ENCODE peak calls at places on chromosome 18, in four cellular contexts. One of them, this sample, is unnamed.

GRCh38 chr18:25503567-25504081 is 151.7 kb upstream of the ZNF521 start:
- DNase-seq in cardiac muscle cell: peak; percentile 87
- DNase-seq in psoas muscle: peak; percentile 68
- DNase-seq in effector memory CD4-positive, alpha-beta T cell: no peak
- DNase-seq in this sample: peak; percentile 74

GRCh38 chr18:59470627-59471121 is 111.6 kb upstream of the LMAN1 start:
- DNase-seq in cardiac muscle cell: no peak
- DNase-seq in psoas muscle: no peak
- DNase-seq in effector memory CD4-positive, alpha-beta T cell: no peak
- DNase-seq in this sample: no peak

GRCh38 chr18:60007641-60008040 is 107.8 kb downstream of the PMAIP1 start:
- DNase-seq in cardiac muscle cell: no peak
- DNase-seq in psoas muscle: no peak
- DNase-seq in effector memory CD4-positive, alpha-beta T cell: no peak
- DNase-seq in this sample: no peak

GRCh38 chr18:49654347-49654746 is 92.5 kb downstream of the LIPG start:
- DNase-seq in cardiac muscle cell: no peak
- DNase-seq in psoas muscle: no peak
- DNase-seq in effector memory CD4-positive, alpha-beta T cell: no peak
- DNase-seq in this sample: no peak

GRCh38 chr18:5237083-5237722 is 40.1 kb upstream of the AKAIN1 start:
- DNase-seq in cardiac muscle cell: peak; percentile 14
- DNase-seq in psoas muscle: peak; percentile 48
- DNase-seq in effector memory CD4-positive, alpha-beta T cell: no peak
- DNase-seq in this sample: no peak

GRCh38 chr18:41395695-41396094 is 559.3 kb upstream of the PIK3C3 start:
- DNase-seq in cardiac muscle cell: peak; percentile 22
- DNase-seq in psoas muscle: no peak
- DNase-seq in effector memory CD4-positive, alpha-beta T cell: no peak
- DNase-seq in this sample: no peak

GRCh38 chr18:2223859-2224258 is 347.4 kb downstream of the METTL4 start:
- DNase-seq in cardiac muscle cell: peak; percentile 75
- DNase-seq in psoas muscle: no peak
- DNase-seq in effector memory CD4-positive, alpha-beta T cell: no peak
- DNase-seq in this sample: no peak

GRCh38 chr18:8142131-8142711 is 467.0 kb upstream of the RAB12 start:
- DNase-seq in cardiac muscle cell: peak; percentile 69
- DNase-seq in psoas muscle: no peak
- DNase-seq in effector memory CD4-positive, alpha-beta T cell: no peak
- DNase-seq in this sample: no peak

GRCh38 chr18:50656396-50656795 is 96.5 kb downstream of the MAPK4 start:
- DNase-seq in cardiac muscle cell: no peak
- DNase-seq in psoas muscle: no peak
- DNase-seq in effector memory CD4-positive, alpha-beta T cell: no peak
- DNase-seq in this sample: no peak

GRCh38 chr18:45845410-45845809 is 19.9 kb downstream of the SIGLEC15 start:
- DNase-seq in cardiac muscle cell: no peak
- DNase-seq in psoas muscle: no peak
- DNase-seq in effector memory CD4-positive, alpha-beta T cell: no peak
- DNase-seq in this sample: no peak

GRCh38 chr18:11785444-11786055 is 65.7 kb upstream of the CHMP1B start:
- DNase-seq in cardiac muscle cell: no peak
- DNase-seq in psoas muscle: no peak
- DNase-seq in effector memory CD4-positive, alpha-beta T cell: no peak
- DNase-seq in this sample: no peak

GRCh38 chr18:48962252-48962856 is 11.6 kb upstream of the SMAD7 start:
- DNase-seq in cardiac muscle cell: no peak
- DNase-seq in psoas muscle: no peak
- DNase-seq in effector memory CD4-positive, alpha-beta T cell: no peak
- DNase-seq in this sample: no peak

GRCh38 chr18:76348267-76349066 is 146.6 kb downstream of the ZNF516 start:
- DNase-seq in cardiac muscle cell: no peak
- DNase-seq in psoas muscle: no peak
- DNase-seq in effector memory CD4-positive, alpha-beta T cell: no peak
- DNase-seq in this sample: no peak

GRCh38 chr18:69757733-69758132 is 189.9 kb downstream of the CD226 start:
- DNase-seq in cardiac muscle cell: peak; percentile 6
- DNase-seq in psoas muscle: no peak
- DNase-seq in effector memory CD4-positive, alpha-beta T cell: no peak
- DNase-seq in this sample: no peak

GRCh38 chr18:62187543-62188378 is 706 bp downstream of the RELCH start:
- DNase-seq in cardiac muscle cell: peak; percentile 27
- DNase-seq in psoas muscle: peak; percentile 53
- DNase-seq in effector memory CD4-positive, alpha-beta T cell: no peak
- DNase-seq in this sample: peak; percentile 17

GRCh38 chr18:55830490-55830889 is 242.5 kb upstream of the TCF4 start:
- DNase-seq in cardiac muscle cell: peak; percentile 32
- DNase-seq in psoas muscle: no peak
- DNase-seq in effector memory CD4-positive, alpha-beta T cell: no peak
- DNase-seq in this sample: no peak

GRCh38 chr18:37529863-37530262 is 35.7 kb downstream of the CELF4 start:
- DNase-seq in cardiac muscle cell: peak; percentile 49
- DNase-seq in psoas muscle: no peak
- DNase-seq in effector memory CD4-positive, alpha-beta T cell: no peak
- DNase-seq in this sample: no peak

GRCh38 chr18:26192233-26192632 is 34.0 kb upstream of the TAF4B start:
- DNase-seq in cardiac muscle cell: no peak
- DNase-seq in psoas muscle: no peak
- DNase-seq in effector memory CD4-positive, alpha-beta T cell: no peak
- DNase-seq in this sample: no peak

GRCh38 chr18:59460060-59460395 is 101.0 kb upstream of the LMAN1 start:
- DNase-seq in cardiac muscle cell: peak; percentile 50
- DNase-seq in psoas muscle: no peak
- DNase-seq in effector memory CD4-positive, alpha-beta T cell: no peak
- DNase-seq in this sample: no peak

GRCh38 chr18:73756256-73757091 is 391.2 kb downstream of the FBXO15 start:
- DNase-seq in cardiac muscle cell: no peak
- DNase-seq in psoas muscle: no peak
- DNase-seq in effector memory CD4-positive, alpha-beta T cell: no peak
- DNase-seq in this sample: no peak

GRCh38 chr18:48534364-48534763 is 4.5 kb upstream of the CTIF start:
- DNase-seq in cardiac muscle cell: peak; percentile 59
- DNase-seq in psoas muscle: no peak
- DNase-seq in effector memory CD4-positive, alpha-beta T cell: no peak
- DNase-seq in this sample: no peak

GRCh38 chr18:5943514-5943913 is 48.2 kb upstream of the TMEM200C start:
- DNase-seq in cardiac muscle cell: peak; percentile 27
- DNase-seq in psoas muscle: no peak
- DNase-seq in effector memory CD4-positive, alpha-beta T cell: no peak
- DNase-seq in this sample: no peak

GRCh38 chr18:3451166-3451988 is 1.4 kb downstream of the TGIF1 start:
- DNase-seq in cardiac muscle cell: peak; percentile 94
- DNase-seq in psoas muscle: peak; percentile 96
- DNase-seq in effector memory CD4-positive, alpha-beta T cell: peak; percentile 76
- DNase-seq in this sample: peak; percentile 95

GRCh38 chr18:74373428-74373827 is 57.8 kb downstream of the C18orf63 start:
- DNase-seq in cardiac muscle cell: no peak
- DNase-seq in psoas muscle: no peak
- DNase-seq in effector memory CD4-positive, alpha-beta T cell: peak; percentile 60
- DNase-seq in this sample: no peak

GRCh38 chr18:34729264-34729663 is 19.2 kb downstream of the DTNA start:
- DNase-seq in cardiac muscle cell: peak; percentile 55
- DNase-seq in psoas muscle: no peak
- DNase-seq in effector memory CD4-positive, alpha-beta T cell: no peak
- DNase-seq in this sample: no peak

GRCh38 chr18:47997338-47997780 is 66.9 kb upstream of the SMAD2 start:
- DNase-seq in cardiac muscle cell: peak; percentile 15
- DNase-seq in psoas muscle: no peak
- DNase-seq in effector memory CD4-positive, alpha-beta T cell: no peak
- DNase-seq in this sample: no peak

GRCh38 chr18:35811896-35812295 is 160.6 kb upstream of the RMP24 start:
- DNase-seq in cardiac muscle cell: no peak
- DNase-seq in psoas muscle: no peak
- DNase-seq in effector memory CD4-positive, alpha-beta T cell: no peak
- DNase-seq in this sample: no peak

GRCh38 chr18:9421096-9421495 is 54.2 kb upstream of the RALBP1 start:
- DNase-seq in cardiac muscle cell: no peak
- DNase-seq in psoas muscle: no peak
- DNase-seq in effector memory CD4-positive, alpha-beta T cell: no peak
- DNase-seq in this sample: no peak

GRCh38 chr18:9419956-9420631 is 55.2 kb upstream of the RALBP1 start:
- DNase-seq in cardiac muscle cell: peak; percentile 9
- DNase-seq in psoas muscle: no peak
- DNase-seq in effector memory CD4-positive, alpha-beta T cell: no peak
- DNase-seq in this sample: no peak

GRCh38 chr18:9418047-9418690 is 57.1 kb upstream of the RALBP1 start:
- DNase-seq in cardiac muscle cell: no peak
- DNase-seq in psoas muscle: no peak
- DNase-seq in effector memory CD4-positive, alpha-beta T cell: no peak
- DNase-seq in this sample: no peak

GRCh38 chr18:9422816-9423519 is 52.3 kb upstream of the RALBP1 start:
- DNase-seq in cardiac muscle cell: no peak
- DNase-seq in psoas muscle: no peak
- DNase-seq in effector memory CD4-positive, alpha-beta T cell: no peak
- DNase-seq in this sample: no peak

GRCh38 chr18:9421788-9422329 is 53.5 kb upstream of the RALBP1 start:
- DNase-seq in cardiac muscle cell: no peak
- DNase-seq in psoas muscle: no peak
- DNase-seq in effector memory CD4-positive, alpha-beta T cell: no peak
- DNase-seq in this sample: no peak
- H3K27ac ChIP-seq in cardiac muscle cell: no peak overlapping the region
- H3K27ac ChIP-seq in psoas muscle: no peak overlapping the region
- H3K27ac ChIP-seq in effector memory CD4-positive, alpha-beta T cell: no peak overlapping the region
- H3K27ac ChIP-seq in this sample: no peak overlapping the region

GRCh38 chr18:54254265-54254758 is 15.0 kb upstream of the POLI start:
- DNase-seq in cardiac muscle cell: peak; percentile 58
- DNase-seq in psoas muscle: no peak
- DNase-seq in effector memory CD4-positive, alpha-beta T cell: no peak
- DNase-seq in this sample: no peak
- H3K27ac ChIP-seq in cardiac muscle cell: no peak overlapping the region
- H3K27ac ChIP-seq in psoas muscle: no peak overlapping the region
- H3K27ac ChIP-seq in effector memory CD4-positive, alpha-beta T cell: no peak overlapping the region
- H3K27ac ChIP-seq in this sample: no peak overlapping the region

GRCh38 chr18:13233746-13234527 is 15.4 kb downstream of the LDLRAD4 start:
- DNase-seq in cardiac muscle cell: no peak
- DNase-seq in psoas muscle: no peak
- DNase-seq in effector memory CD4-positive, alpha-beta T cell: no peak
- DNase-seq in this sample: no peak
- H3K27ac ChIP-seq in cardiac muscle cell: no peak overlapping the region
- H3K27ac ChIP-seq in psoas muscle: no peak overlapping the region
- H3K27ac ChIP-seq in effector memory CD4-positive, alpha-beta T cell: no peak overlapping the region
- H3K27ac ChIP-seq in this sample: no peak overlapping the region

GRCh38 chr18:22817844-22818243 is 115.3 kb upstream of the RBBP8 start:
- DNase-seq in cardiac muscle cell: peak; percentile 10
- DNase-seq in psoas muscle: no peak
- DNase-seq in effector memory CD4-positive, alpha-beta T cell: no peak
- DNase-seq in this sample: no peak

GRCh38 chr18:22816266-22817176 is 116.6 kb upstream of the RBBP8 start:
- DNase-seq in cardiac muscle cell: no peak
- DNase-seq in psoas muscle: no peak
- DNase-seq in effector memory CD4-positive, alpha-beta T cell: no peak
- DNase-seq in this sample: no peak

GRCh38 chr18:22814329-22814703 is 118.8 kb upstream of the RBBP8 start:
- DNase-seq in cardiac muscle cell: no peak
- DNase-seq in psoas muscle: no peak
- DNase-seq in effector memory CD4-positive, alpha-beta T cell: no peak
- DNase-seq in this sample: no peak

GRCh38 chr18:22813648-22814328 is 119.3 kb upstream of the RBBP8 start:
- DNase-seq in cardiac muscle cell: peak; percentile 70
- DNase-seq in psoas muscle: no peak
- DNase-seq in effector memory CD4-positive, alpha-beta T cell: no peak
- DNase-seq in this sample: no peak
- H3K27ac ChIP-seq in cardiac muscle cell: no peak overlapping the region
- H3K27ac ChIP-seq in psoas muscle: no peak overlapping the region
- H3K27ac ChIP-seq in effector memory CD4-positive, alpha-beta T cell: no peak overlapping the region
- H3K27ac ChIP-seq in this sample: no peak overlapping the region

GRCh38 chr18:10350661-10351060 is 103.8 kb upstream of the APCDD1 start:
- DNase-seq in cardiac muscle cell: no peak
- DNase-seq in psoas muscle: no peak
- DNase-seq in effector memory CD4-positive, alpha-beta T cell: no peak
- DNase-seq in this sample: no peak
- H3K27ac ChIP-seq in cardiac muscle cell: no peak overlapping the region
- H3K27ac ChIP-seq in psoas muscle: no peak overlapping the region
- H3K27ac ChIP-seq in effector memory CD4-positive, alpha-beta T cell: no peak overlapping the region
- H3K27ac ChIP-seq in this sample: no peak overlapping the region

DNA sequence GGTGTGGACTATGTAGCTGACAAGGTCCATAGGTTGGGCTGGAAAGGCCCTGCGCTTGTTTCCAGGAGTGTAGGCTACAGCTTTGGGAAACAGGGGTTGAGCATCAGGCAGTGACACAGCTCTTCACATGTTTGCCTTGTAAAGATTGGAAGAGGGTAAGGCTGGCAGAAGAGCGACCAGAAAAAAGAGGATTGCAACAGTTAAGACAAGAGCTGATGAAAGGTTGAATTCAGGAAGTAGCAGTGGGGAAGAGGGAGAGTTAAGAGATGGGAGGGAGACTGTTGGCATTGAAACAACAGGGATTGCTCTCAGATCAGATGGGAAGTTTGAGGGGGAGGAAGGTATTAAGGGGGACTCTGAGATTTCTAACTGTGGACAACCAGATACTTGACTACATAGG is 97.0 kb downstream of the CTAGE1 start:
- DNase-seq in cardiac muscle cell: peak; percentile 50
- DNase-seq in psoas muscle: no peak
- DNase-seq in effector memory CD4-positive, alpha-beta T cell: no peak
- DNase-seq in this sample: no peak
- H3K27ac ChIP-seq in cardiac muscle cell: no peak overlapping the region
- H3K27ac ChIP-seq in psoas muscle: no peak overlapping the region
- H3K27ac ChIP-seq in effector memory CD4-positive, alpha-beta T cell: no peak overlapping the region
- H3K27ac ChIP-seq in this sample: peak overlapping the region; percentile 83

DNA sequence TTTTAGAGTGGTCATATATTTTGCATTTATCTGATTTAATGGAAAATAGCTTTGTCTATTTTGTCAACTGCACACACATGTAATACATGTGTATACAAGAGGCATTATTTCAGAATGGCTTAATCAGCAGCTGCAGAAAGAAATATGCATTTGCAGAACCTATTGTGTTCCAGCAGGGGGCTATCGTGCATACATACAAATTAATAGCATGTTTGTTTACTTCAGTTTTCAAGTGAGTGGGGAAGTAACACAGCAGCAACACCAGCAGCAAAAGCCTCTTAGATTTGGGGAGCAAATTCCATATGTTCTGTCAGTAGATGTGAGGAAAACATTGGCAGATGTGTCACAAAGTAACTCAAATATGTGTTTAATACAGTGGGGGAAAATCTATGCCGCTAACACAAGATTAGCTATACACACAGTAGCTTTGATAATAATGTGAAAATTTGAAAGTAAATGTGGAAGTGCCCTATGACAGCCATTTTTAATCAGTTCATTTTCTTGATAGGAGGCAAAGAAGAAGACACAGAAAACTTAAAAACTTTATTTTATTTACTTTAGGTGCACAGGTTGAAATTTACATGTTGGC is 218.1 kb downstream of the WDR7 start:
- DNase-seq in cardiac muscle cell: peak; percentile 75
- DNase-seq in psoas muscle: no peak
- DNase-seq in effector memory CD4-positive, alpha-beta T cell: no peak
- DNase-seq in this sample: no peak
- H3K27ac ChIP-seq in cardiac muscle cell: no peak overlapping the region
- H3K27ac ChIP-seq in psoas muscle: no peak overlapping the region
- H3K27ac ChIP-seq in effector memory CD4-positive, alpha-beta T cell: no peak overlapping the region
- H3K27ac ChIP-seq in this sample: no peak overlapping the region

DNA sequence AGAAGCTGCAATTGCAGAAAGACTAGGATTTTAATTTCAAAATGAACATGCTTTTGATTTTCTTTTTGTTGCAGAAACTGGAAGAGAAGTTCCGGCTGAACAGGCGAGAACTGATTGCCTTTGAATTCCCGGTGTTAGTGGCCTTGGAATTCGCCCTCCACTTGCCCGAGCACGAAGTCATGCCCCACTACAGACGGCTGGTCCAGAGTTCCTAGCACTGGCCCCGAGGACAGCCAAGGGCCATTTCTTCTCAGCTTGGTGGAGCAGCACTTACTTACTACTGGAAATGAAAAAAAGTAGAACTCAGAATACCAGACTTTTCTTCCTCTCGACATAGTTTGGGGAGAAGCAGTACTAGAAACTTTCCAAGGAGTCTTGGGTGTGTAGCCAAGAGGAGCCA is 121.9 kb downstream of the CABLES1 start:
- DNase-seq in cardiac muscle cell: no peak
- DNase-seq in psoas muscle: no peak
- DNase-seq in effector memory CD4-positive, alpha-beta T cell: no peak
- DNase-seq in this sample: no peak
- H3K27ac ChIP-seq in cardiac muscle cell: no peak overlapping the region
- H3K27ac ChIP-seq in psoas muscle: no peak overlapping the region
- H3K27ac ChIP-seq in effector memory CD4-positive, alpha-beta T cell: no peak overlapping the region
- H3K27ac ChIP-seq in this sample: no peak overlapping the region

This sample was measured in uterus.